ENCODE peak calls at places on chromosomes 1 and 21, in eight cellular contexts. V is A549, U is IMR-90, X is HCT116, R is K562, C is H1, O is GM12878, N is HepG2. K is an unnamed sample.

GRCh38 chr21:46354046-46354445 is 30.1 kb downstream of the PCNT start:
- DNase-seq in U (no peak), C (no peak), R (no peak), X (no peak), V (no peak), O (no peak), N (no peak), K (no peak)

GRCh38 chr1:240399381-240399780 is 212.6 kb downstream of the GREM2 start:
- DNase-seq in O (no peak), V (no peak), N (no peak), R (peak; percentile 17), C (no peak), X (no peak), U (peak; percentile 95), K (no peak)

GRCh38 chr1:68449901-68450300 is at the start of gene RPE65:
- DNase-seq in C (no peak), U (no peak), V (no peak), X (no peak), R (no peak), O (no peak), N (no peak), K (no peak)

GRCh38 chr1:20322825-20323612 is 32.3 kb downstream of the VWA5B1 start:
- DNase-seq in R (no peak), X (no peak), N (no peak), O (no peak), C (no peak), U (peak; percentile 82), V (no peak), K (no peak)

GRCh38 chr21:38985423-38986378 is 180.0 kb downstream of the ETS2 start:
- DNase-seq in N (no peak), C (no peak), R (peak; percentile 88), O (peak; percentile 12), V (no peak), U (peak; percentile 93), X (no peak), K (no peak)

GRCh38 chr1:24111264-24111997 is 504 bp downstream of the MYOM3 start:
- DNase-seq in V (no peak), C (no peak), X (no peak), O (no peak), R (no peak), N (no peak), U (no peak), K (peak; percentile 40)

GRCh38 chr1:168960595-168960994 is 145.9 kb upstream of the ATP1B1 start:
- DNase-seq in C (no peak), V (no peak), N (peak; percentile 4), U (no peak), X (no peak), O (no peak), R (no peak), K (no peak)

GRCh38 chr1:239112536-239112935 is 273.8 kb upstream of the CHRM3 start:
- DNase-seq in C (no peak), R (no peak), O (no peak), X (no peak), V (no peak), N (no peak), U (no peak), K (no peak)

GRCh38 chr1:214259353-214259982 is 21.5 kb upstream of the SMYD2 start:
- DNase-seq in N (no peak), X (no peak), C (no peak), R (no peak), O (no peak), V (no peak), U (peak; percentile 50), K (peak; percentile 42)

GRCh38 chr1:8351693-8352470 is 34.0 kb downstream of the SLC45A1 start:
- DNase-seq in O (no peak), R (peak; percentile 59), U (no peak), N (peak; percentile 45), X (no peak), V (peak; percentile 32), C (peak; percentile 85), K (no peak)

GRCh38 chr1:7366286-7366954 is 404.7 kb upstream of the VAMP3 start:
- DNase-seq in N (no peak), O (no peak), R (no peak), V (no peak), U (no peak), C (no peak), X (no peak), K (no peak)

GRCh38 chr1:106721779-106722178 is 334.7 kb upstream of the PRMT6 start:
- DNase-seq in U (no peak), C (no peak), R (no peak), V (no peak), X (no peak), N (no peak), O (no peak), K (no peak)

DNA sequence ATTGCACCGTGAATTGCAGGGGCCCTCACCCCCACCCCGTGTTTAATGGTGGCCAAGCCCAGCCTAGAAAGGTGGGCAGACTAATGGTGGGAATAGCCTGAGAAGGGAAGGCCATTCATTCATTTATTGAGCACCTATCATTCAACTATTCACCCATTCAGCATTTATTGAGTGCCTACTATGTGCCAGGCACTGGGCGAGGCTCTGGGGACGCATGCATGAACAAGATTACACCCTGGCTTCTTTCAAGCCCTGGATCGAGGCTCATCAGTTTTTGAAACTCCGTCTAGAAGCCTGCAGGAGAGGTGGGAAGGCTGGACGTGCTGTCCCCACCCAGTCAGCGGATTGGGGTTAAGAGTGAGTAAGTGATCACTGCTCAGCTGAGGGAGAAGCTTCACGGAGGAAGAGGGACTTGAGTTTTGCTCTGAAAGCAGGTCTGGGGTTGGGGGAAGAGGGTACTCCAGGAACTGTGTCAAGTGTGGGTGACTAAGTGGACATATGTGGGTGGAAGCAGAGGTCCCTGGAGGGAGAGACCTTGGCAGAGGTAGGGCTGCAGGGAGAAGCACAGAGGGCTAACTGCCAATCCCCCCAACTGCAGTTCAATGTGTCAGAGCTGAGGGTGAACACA is 35.6 kb downstream of the MEF2D start:
- DNase-seq in O (no peak), C (no peak), R (no peak), V (no peak), X (no peak), U (peak; percentile 25), N (no peak), K (no peak)
- TF ChIP-seq POLR2A in O (no peak), C (no peak), R (no peak), V (no peak), X (no peak), U (peak; percentile 7), N (no peak), K (no peak)

GRCh38 chr1:96508226-96508625 is 213.4 kb upstream of the PTBP2 start:
- DNase-seq in O (no peak), V (no peak), X (no peak), R (no peak), C (no peak), U (no peak), N (no peak), K (no peak)

GRCh38 chr1:96510911-96511310 is 210.7 kb upstream of the PTBP2 start:
- DNase-seq in O (no peak), U (no peak), X (no peak), N (no peak), V (no peak), R (no peak), C (no peak), K (no peak)

GRCh38 chr1:96513136-96513535 is 208.4 kb upstream of the PTBP2 start:
- DNase-seq in C (no peak), V (no peak), N (no peak), O (no peak), X (no peak), R (no peak), U (no peak), K (no peak)

GRCh38 chr1:96509351-96509750 is 212.2 kb upstream of the PTBP2 start:
- DNase-seq in V (no peak), N (no peak), U (no peak), C (no peak), X (no peak), O (no peak), R (no peak), K (no peak)

DNA sequence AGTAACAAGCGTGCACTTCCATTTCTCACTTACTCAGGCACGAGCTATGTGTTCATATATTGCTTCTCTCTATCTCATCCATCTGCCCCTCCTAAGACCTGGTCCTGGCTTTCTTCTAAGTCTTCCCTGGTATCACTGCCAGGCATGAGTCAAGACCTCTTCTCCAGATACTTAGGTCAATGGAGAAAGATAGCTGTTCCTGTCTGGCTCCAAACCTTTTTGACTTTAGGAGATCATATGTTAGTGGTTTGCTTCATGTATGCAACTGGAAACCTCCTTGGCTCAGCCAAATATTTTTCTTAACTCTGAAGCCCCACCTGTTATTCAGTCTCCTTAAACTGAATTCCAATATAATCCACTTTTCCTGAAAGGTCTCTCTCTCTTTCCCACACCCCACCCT is 211.6 kb upstream of the PTBP2 start:
- DNase-seq in N (no peak), V (no peak), C (no peak), U (no peak), X (no peak), R (no peak), O (no peak), K (no peak)
- H3K4me2 ChIP-seq in N (no peak overlapping the region), V (no peak overlapping the region), C (no peak overlapping the region), U (no peak overlapping the region), X (no peak overlapping the region), R (no peak overlapping the region), O (no peak overlapping the region), K (no peak overlapping the region)

DNA sequence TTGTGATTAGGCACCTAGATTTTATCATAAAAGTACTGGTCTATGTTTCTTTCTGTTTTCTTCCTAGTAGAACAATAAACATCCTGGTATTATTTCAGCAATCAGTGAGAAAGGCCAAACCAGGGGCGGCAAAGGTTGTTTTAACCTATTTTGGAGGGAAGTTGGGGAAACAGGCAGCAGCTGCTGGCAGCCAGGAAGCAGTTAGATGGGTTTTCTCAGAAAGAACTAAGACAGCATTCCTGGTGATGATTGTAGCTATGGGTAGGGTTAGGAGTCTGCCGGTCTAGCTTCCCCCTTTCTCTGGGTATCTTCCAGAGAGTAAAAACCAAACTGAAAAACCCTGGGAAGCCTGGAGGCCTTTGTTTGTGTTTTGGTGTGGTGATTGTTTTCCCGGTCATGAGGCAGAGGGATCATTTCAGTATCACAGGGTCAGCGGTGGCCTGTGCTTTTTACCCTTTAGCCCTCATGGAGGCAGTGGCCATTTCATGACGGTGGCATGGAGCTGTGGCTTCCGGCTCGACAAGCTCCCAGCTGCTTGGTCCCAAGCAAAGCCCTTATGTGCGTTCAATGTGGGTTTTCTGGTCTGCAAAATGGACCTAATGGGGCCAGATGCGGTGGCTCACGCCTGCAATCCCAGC is 19.6 kb upstream of the TNFRSF1B start:
- DNase-seq in U (no peak), X (no peak), R (no peak), V (no peak), N (no peak), C (no peak), O (no peak), K (peak; percentile 93)
- H3K27ac ChIP-seq in U (no peak overlapping the region), X (no peak overlapping the region), R (no peak overlapping the region), V (no peak overlapping the region), N (no peak overlapping the region), C (no peak overlapping the region), O (peak overlapping the region; percentile 40), K (peak overlapping the region; percentile 75)

DNA sequence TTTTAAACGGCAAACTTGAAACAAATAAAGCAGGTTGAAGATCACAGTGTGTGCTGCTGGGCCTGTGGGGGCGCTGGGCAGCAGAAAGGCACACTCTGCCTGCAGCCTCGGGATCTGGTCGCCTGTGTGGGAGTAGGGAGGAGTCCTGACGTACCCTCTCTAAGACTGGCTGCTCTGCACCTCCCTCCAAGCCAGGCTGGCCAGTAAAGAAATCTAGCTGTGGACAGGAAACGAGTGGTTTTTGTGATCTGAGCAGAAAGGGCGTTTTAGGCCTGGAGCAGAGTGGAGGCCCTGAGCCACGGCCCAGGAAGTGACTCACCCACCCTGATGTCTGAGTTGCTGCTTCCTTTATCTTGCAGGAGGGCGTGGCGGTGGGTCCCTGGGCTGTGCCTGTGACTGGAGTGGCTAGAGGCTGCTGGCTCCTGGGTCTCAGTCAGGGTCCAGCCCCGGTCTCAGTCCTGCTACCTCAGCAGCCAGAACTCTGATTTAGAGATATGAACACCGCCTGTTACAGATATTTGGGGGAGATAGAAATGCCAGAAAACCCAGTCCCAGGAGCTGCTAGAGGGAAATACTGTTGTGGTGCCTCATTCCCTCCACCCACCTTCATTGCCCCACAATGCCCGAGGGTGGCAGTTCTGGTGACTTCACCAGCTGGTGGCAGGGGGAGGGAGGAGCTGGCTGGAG is 11.3 kb upstream of the S100A11 start:
- DNase-seq in C (peak; percentile 79), R (peak; percentile 97), V (peak; percentile 84), X (peak; percentile 99), N (peak; percentile 95), O (peak; percentile 96), U (peak; percentile 99), K (peak; percentile 91)
- TF ChIP-seq POLR2A in C (peak; percentile 72), R (peak; percentile 91), V (peak; percentile 66), X (peak; percentile 86), N (peak; percentile 66), O (peak; percentile 77), U (peak; percentile 91), K (no peak)

K was measured in endothelial cell of umbilical vein.